ENCODE peak calls at places on chromosomes 5 and 9, in eight cellular contexts. S, B, Y, L, T, N, K and Z are unnamed samples.

GRCh38 chr5:53045263-53045662 is 56.1 kb downstream of the ITGA2 start:
- DNase-seq in S (no peak), B (no peak), T (no peak), Y (no peak), K (no peak), L (no peak), N (no peak), Z (no peak)

GRCh38 chr9:120974921-120975320 is 48.3 kb upstream of the TRAF1 start:
- DNase-seq in S (no peak), T (no peak), K (peak; percentile 50), N (no peak), B (no peak), Y (no peak), L (no peak), Z (no peak)

GRCh38 chr5:73374520-73375235 is 73.9 kb downstream of the FOXD1 start:
- DNase-seq in L (peak; percentile 81), S (peak; percentile 66), B (no peak), T (no peak), K (peak; percentile 38), N (no peak), Y (no peak), Z (peak; percentile 58)

GRCh38 chr5:107129051-107129450 is 541.7 kb downstream of the EFNA5 start:
- DNase-seq in N (no peak), T (no peak), B (no peak), Y (no peak), S (peak; percentile 38), K (peak; percentile 4), L (peak; percentile 39), Z (peak; percentile 81)

GRCh38 chr5:139864716-139865483 is 69.3 kb downstream of the PSD2 start:
- DNase-seq in B (no peak), K (no peak), Y (no peak), S (no peak), T (no peak), L (no peak), N (no peak), Z (no peak)

GRCh38 chr5:107670927-107671741 is at the start of gene EFNA5:
- DNase-seq in L (peak; percentile 37), T (peak; percentile 12), K (peak; percentile 55), S (peak; percentile 72), B (peak; percentile 72), Y (peak; percentile 85), N (peak; percentile 15), Z (peak; percentile 70)

GRCh38 chr9:114220129-114220541 is 64.8 kb downstream of the COL27A1 start:
- DNase-seq in T (no peak), N (no peak), K (no peak), L (no peak), B (peak; percentile 25), Y (no peak), S (no peak), Z (peak; percentile 28)

GRCh38 chr5:179262126-179262920 is 82.9 kb downstream of the ADAMTS2 start:
- DNase-seq in S (no peak), B (no peak), Y (peak; percentile 35), K (no peak), N (no peak), L (no peak), T (no peak), Z (no peak)

GRCh38 chr5:24823625-24824024 is 178.8 kb upstream of the CDH10 start:
- DNase-seq in T (no peak), B (no peak), K (peak; percentile 87), S (no peak), Y (peak; percentile 52), N (no peak), L (no peak), Z (no peak)

GRCh38 chr9:124657526-124657925 is 113.6 kb downstream of the NR6A1 start:
- DNase-seq in S (no peak), N (no peak), T (no peak), B (no peak), L (no peak), K (no peak), Y (no peak), Z (no peak)
- H3K4me3 ChIP-seq in S (no peak overlapping the region), N (no peak overlapping the region), T (no peak overlapping the region), B (no peak overlapping the region), L (no peak overlapping the region), K (peak overlapping the region; percentile 72), Y (no peak overlapping the region), Z (no peak overlapping the region)

DNA sequence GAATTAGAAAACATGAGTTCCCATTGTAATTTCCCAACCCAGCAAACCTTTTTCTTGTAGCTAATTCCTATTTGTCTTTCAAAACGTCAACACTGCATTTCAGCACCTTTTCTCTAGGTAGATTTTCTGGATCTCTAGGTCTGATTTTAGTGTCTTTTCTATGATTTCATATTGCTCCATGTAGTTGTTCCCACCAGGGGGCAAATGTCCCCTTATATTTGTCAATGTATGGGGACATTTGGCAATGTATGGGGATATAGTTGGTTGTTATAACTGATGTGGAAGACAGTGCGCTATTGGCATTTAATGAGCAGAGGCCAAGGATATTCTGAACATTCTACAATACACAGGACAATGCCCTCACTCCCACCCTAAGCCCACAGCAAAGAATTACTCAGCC is 273.9 kb upstream of the ADRA1B start:
- DNase-seq in N (no peak), Y (no peak), S (no peak), T (no peak), B (no peak), K (peak; percentile 16), L (no peak), Z (no peak)
- TF ChIP-seq CTCF in N (no peak), Y (peak; percentile 29), S (no peak), T (no peak), B (no peak), K (peak; percentile 42), L (peak; percentile 28), Z (peak; percentile 12)

GRCh38 chr5:104456122-104456521 is 893.5 kb upstream of the NUDT12 start:
- DNase-seq in K (no peak), Y (no peak), S (no peak), B (no peak), N (no peak), L (no peak), T (no peak), Z (no peak)

GRCh38 chr5:104452554-104452953 is 890.0 kb upstream of the NUDT12 start:
- DNase-seq in L (no peak), K (no peak), T (no peak), N (no peak), S (no peak), Y (peak; percentile 54), B (no peak), Z (no peak)
- H3K4me3 ChIP-seq in L (no peak overlapping the region), K (no peak overlapping the region), T (no peak overlapping the region), N (no peak overlapping the region), S (no peak overlapping the region), Y (no peak overlapping the region), B (no peak overlapping the region), Z (no peak overlapping the region)

GRCh38 chr9:124399323-124399962 is 15.8 kb downstream of the PSMB7 start:
- DNase-seq in Y (peak; percentile 75), K (no peak), T (no peak), L (peak; percentile 18), N (no peak), B (no peak), S (peak; percentile 60), Z (peak; percentile 49)
- TF ChIP-seq CTCF in Y (peak; percentile 19), K (no peak), T (no peak), L (peak; percentile 25), N (no peak), B (no peak), S (peak; percentile 24), Z (peak; percentile 35)

DNA sequence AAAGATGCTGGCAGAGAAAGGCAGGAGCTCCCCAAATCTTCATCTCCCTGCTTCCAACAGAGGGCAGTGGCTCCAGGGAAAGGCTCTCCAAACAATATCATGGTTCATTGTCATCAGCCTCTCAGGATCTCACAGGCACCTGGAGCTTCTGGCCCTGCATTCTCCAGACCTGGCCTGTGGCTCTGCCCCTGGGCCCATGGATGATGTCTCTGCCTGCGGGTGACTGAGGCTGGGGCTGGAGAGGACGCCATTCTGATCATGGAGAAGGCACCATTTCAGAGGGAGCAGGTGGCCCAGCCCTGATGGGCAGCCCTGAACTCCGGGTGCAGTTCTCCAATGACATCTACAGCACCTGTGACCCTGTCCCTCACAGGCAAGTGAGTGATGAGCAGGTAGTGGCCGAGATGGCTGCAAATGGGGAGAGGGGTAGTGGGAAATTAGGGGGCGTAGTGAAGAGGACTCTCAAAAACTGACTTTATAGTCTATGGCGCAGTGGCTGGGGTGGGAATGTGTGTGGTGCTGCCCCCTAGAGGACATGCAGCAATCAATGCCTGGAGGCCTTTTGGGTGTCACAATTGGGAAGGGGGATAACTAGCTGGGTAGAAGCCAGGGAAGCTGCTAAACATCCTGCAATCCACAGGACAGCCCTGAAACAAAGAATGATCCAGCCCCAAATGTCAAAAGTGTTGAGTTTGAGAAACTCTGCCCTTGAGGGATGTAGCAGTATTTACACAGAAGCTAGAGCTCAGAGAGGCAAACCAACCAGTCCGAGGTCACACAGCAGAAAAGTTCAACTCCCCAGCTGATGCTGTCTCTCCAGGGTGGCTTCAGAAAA is 3.2 kb downstream of the SH3PXD2B start:
- DNase-seq in S (no peak), N (no peak), B (no peak), K (peak; percentile 35), L (no peak), Y (peak; percentile 87), T (peak; percentile 37), Z (peak; percentile 50)
- H3K4me3 ChIP-seq in S (no peak overlapping the region), N (no peak overlapping the region), B (no peak overlapping the region), K (no peak overlapping the region), L (no peak overlapping the region), Y (no peak overlapping the region), T (no peak overlapping the region), Z (no peak overlapping the region)

GRCh38 chr5:76376141-76376900 is 26.8 kb upstream of the IQGAP2 start:
- DNase-seq in S (no peak), N (no peak), B (no peak), Y (no peak), L (peak; percentile 53), K (peak; percentile 10), T (no peak), Z (peak; percentile 19)
- TF ChIP-seq CTCF in S (no peak), N (no peak), B (no peak), Y (no peak), L (no peak), K (no peak), T (no peak), Z (no peak)

DNA sequence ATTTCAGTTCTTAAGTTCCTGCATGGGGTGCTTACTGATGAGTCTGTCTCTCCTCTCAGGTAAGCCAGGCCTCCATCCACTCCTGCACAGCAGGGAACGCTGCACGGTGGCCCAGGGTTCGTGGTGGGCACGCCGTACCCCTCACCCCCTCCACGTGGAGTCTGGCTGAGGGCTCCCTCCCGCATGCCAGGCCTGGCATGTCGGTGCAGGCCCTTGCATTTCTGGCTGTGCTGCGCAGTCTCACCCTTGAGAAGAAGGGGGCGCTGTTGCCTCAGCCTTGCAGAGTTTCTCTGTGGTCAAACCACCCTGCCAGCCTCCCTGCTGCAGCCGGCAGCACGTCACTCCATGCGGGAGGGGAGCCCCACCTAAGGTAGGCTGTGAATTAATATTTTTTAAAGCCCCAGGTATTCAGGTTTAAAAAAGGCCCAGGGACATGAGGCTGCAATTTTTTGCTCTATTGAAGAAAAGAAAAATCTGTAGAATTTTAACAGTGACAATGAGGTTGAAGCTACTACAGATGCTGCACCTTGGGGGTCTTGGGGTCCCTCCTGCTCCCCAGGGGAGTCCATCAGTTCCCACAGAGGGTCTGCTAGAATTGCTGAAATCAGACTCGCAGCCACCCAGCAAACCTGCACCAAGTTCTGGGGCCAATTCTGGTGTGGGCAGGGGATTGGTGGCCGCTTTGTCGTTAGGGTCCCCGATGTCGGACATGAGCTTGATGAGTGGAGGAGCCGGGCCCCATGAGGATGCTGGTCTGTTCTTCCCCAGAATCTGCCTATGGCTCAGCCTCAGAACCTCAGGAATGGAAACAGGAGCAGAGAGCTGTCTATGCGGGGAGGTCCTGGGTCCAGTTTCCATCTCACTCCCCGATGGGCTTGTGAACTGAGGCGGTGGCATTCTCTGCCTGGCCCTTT is 52.6 kb downstream of the TENT4A start:
- DNase-seq in K (peak; percentile 97), Y (peak; percentile 96), S (peak; percentile 73), B (peak; percentile 85), T (peak; percentile 55), L (peak; percentile 64), N (peak; percentile 76), Z (peak; percentile 83)
- H3K4me3 ChIP-seq in K (peak overlapping the region; percentile 49), Y (no peak overlapping the region), S (no peak overlapping the region), B (no peak overlapping the region), T (no peak overlapping the region), L (no peak overlapping the region), N (no peak overlapping the region), Z (no peak overlapping the region)